ENCODE peak calls at places on chromosomes 11 and 22, in five cellular contexts. Q is hippocampal formation, I is DMS153, M is germinal center, U is iPS-NIHi11. P is an unnamed sample.

GRCh38 chr22:37517826-37518450 is 1.3 kb downstream of the CARD10 start:
- DNase-seq in M (no peak), I (no peak), Q (no peak), U (no peak), P (no peak)

GRCh38 chr11:102849319-102849718 is 5.9 kb upstream of the MMP3 start:
- DNase-seq in M (no peak), Q (no peak), U (no peak), I (no peak), P (no peak)

GRCh38 chr11:111913031-111913861 is 712 bp downstream of the HSPB2 start:
- DNase-seq in Q (peak), I (no peak), M (no peak), U (no peak), P (no peak)

GRCh38 chr11:64752106-64752970 is 7.4 kb downstream of the PYGM start:
- DNase-seq in Q (no peak), U (no peak), I (no peak), M (no peak), P (no peak)

GRCh38 chr11:45906965-45907591 is at the start of gene FREY1:
- DNase-seq in M (no peak), U (no peak), Q (no peak), I (no peak), P (no peak)

GRCh38 chr11:10528121-10528520 is 12.9 kb downstream of the RNF141 start:
- DNase-seq in Q (no peak), I (no peak), U (no peak), M (no peak), P (no peak)

GRCh38 chr11:115624065-115624464 is 119.8 kb upstream of the CADM1 start:
- DNase-seq in M (no peak), Q (no peak), I (no peak), U (no peak), P (no peak)

GRCh38 chr22:50112151-50113118 is 22.6 kb downstream of the MOV10L1 start:
- DNase-seq in U (peak), M (no peak), Q (no peak), I (peak), P (no peak)

GRCh38 chr11:69040581-69041260 is 8.0 kb upstream of the TPCN2 start:
- DNase-seq in Q (no peak), U (no peak), M (no peak), I (no peak), P (no peak)

GRCh38 chr22:17601031-17601430 is 27.5 kb downstream of the ATP6V1E1 start:
- DNase-seq in U (no peak), M (no peak), I (no peak), Q (no peak), P (no peak)

GRCh38 chr22:50599816-50600454 is 658 bp upstream of the MAPK8IP2 start:
- DNase-seq in M (peak), U (peak), I (no peak), Q (no peak), P (peak)

GRCh38 chr11:13942908-13943505 is 19.5 kb upstream of the SPON1 start:
- DNase-seq in I (no peak), M (no peak), Q (no peak), U (no peak), P (no peak)

GRCh38 chr11:20367313-20367948 is 3.9 kb downstream of the HTATIP2 start:
- DNase-seq in Q (peak), M (no peak), U (peak), I (no peak), P (no peak)

GRCh38 chr11:78535027-78535426 is 39.6 kb downstream of the NARS2 start:
- DNase-seq in M (peak), U (no peak), Q (no peak), I (no peak), P (no peak)

GRCh38 chr11:10604340-10604748 is 35.9 kb upstream of the LYVE1 start:
- DNase-seq in Q (no peak), U (no peak), M (no peak), I (no peak), P (no peak)

GRCh38 chr22:33496112-33496511 is 424.2 kb downstream of the LARGE1 start:
- DNase-seq in U (no peak), I (no peak), M (no peak), Q (no peak), P (no peak)

GRCh38 chr11:121240650-121241299 is 51.8 kb upstream of the SC5D start:
- DNase-seq in M (no peak), I (no peak), U (no peak), Q (no peak), P (no peak)